ENCODE peak calls at places on chromosome 16, in seven cellular contexts. R, E, Z, J, I, G and B are unnamed samples.

GRCh38 chr16:89289428-89290395 is 72.2 kb downstream of the ZNF778 start:
- DNase-seq in R (peak; percentile 35), Z (peak; percentile 53), E (peak; percentile 41), I (peak; percentile 56), J (peak; percentile 16), G (peak; percentile 92), B (peak; percentile 31)

GRCh38 chr16:23319861-23320615 is 17.9 kb downstream of the SCNN1B start:
- DNase-seq in Z (no peak), J (no peak), I (no peak), G (no peak), E (no peak), R (no peak), B (no peak)

GRCh38 chr16:87628940-87629339 is 26.6 kb downstream of the JPH3 start:
- DNase-seq in R (no peak), Z (no peak), E (no peak), I (no peak), J (no peak), G (no peak), B (no peak)

GRCh38 chr16:24075929-24076716 is 180.0 kb upstream of the CACNG3 start:
- DNase-seq in G (peak; percentile 22), R (no peak), Z (no peak), E (peak; percentile 46), J (peak; percentile 38), I (no peak), B (no peak)

GRCh38 chr16:77304883-77305282 is 105.7 kb downstream of the SYCE1L start:
- DNase-seq in Z (no peak), R (no peak), I (no peak), J (no peak), G (no peak), E (no peak), B (no peak)

GRCh38 chr16:60137891-60138290 is 1403.8 kb upstream of the GOT2 start:
- DNase-seq in G (no peak), J (no peak), R (no peak), E (no peak), Z (no peak), I (no peak), B (no peak)

GRCh38 chr16:65524997-65525396 is 403.1 kb upstream of the CDH11 start:
- DNase-seq in G (no peak), I (no peak), Z (no peak), J (no peak), R (no peak), E (no peak), B (no peak)

GRCh38 chr16:87067890-87068289 is 249.3 kb downstream of the C16orf95 start:
- DNase-seq in J (no peak), E (no peak), Z (no peak), R (no peak), G (no peak), I (no peak), B (no peak)

GRCh38 chr16:87627542-87628245 is 25.4 kb downstream of the JPH3 start:
- DNase-seq in R (no peak), J (no peak), G (no peak), E (no peak), I (no peak), Z (no peak), B (no peak)

GRCh38 chr16:84881702-84882521 is 62.1 kb downstream of the CRISPLD2 start:
- DNase-seq in E (no peak), I (no peak), G (no peak), Z (no peak), R (no peak), J (no peak), B (no peak)

GRCh38 chr16:85395913-85396878 is 216.9 kb upstream of the GSE1 start:
- DNase-seq in R (no peak), E (no peak), Z (no peak), I (no peak), G (no peak), J (no peak), B (no peak)

GRCh38 chr16:77394699-77395098 is 40.1 kb downstream of the ADAMTS18 start:
- DNase-seq in I (no peak), Z (no peak), J (no peak), E (no peak), R (no peak), G (no peak), B (no peak)

GRCh38 chr16:87538594-87538993 is 45.8 kb upstream of the ZCCHC14 start:
- DNase-seq in G (no peak), Z (no peak), J (no peak), R (no peak), E (no peak), I (no peak), B (no peak)

GRCh38 chr16:27728691-27729090 is 178.7 kb downstream of the KATNIP start:
- DNase-seq in E (no peak), Z (no peak), J (no peak), I (no peak), R (no peak), G (no peak), B (no peak)

GRCh38 chr16:22397459-22397858 is 23.0 kb upstream of the CDR2 start:
- DNase-seq in Z (no peak), R (no peak), J (no peak), I (no peak), G (no peak), E (no peak), B (no peak)

GRCh38 chr16:10990378-10990777 is 46.0 kb downstream of the CLEC16A start:
- DNase-seq in R (no peak), J (no peak), I (no peak), G (no peak), Z (no peak), E (no peak), B (no peak)

GRCh38 chr16:4487955-4488481 is 11.8 kb downstream of the HMOX2 start:
- DNase-seq in I (no peak), E (no peak), R (peak; percentile 58), Z (no peak), G (no peak), J (no peak), B (no peak)

GRCh38 chr16:84845496-84846002 is 25.8 kb downstream of the CRISPLD2 start:
- DNase-seq in Z (no peak), E (no peak), I (no peak), G (no peak), R (no peak), J (no peak), B (no peak)

GRCh38 chr16:48911700-48912099 is 301.7 kb upstream of the N4BP1 start:
- DNase-seq in Z (no peak), I (no peak), J (no peak), R (no peak), E (no peak), G (peak; percentile 56), B (no peak)